ENCODE peak calls at places on chromosomes 16 and 17, in four cellular contexts. G is CD8-positive, alpha-beta T cell; E is cardiac muscle cell; K is AG04450. J is an unnamed sample.

GRCh38 chr17:31216053-31216751 is 80.8 kb downstream of the OMG start:
- DNase-seq in G (no peak), K (peak; percentile 59), E (peak; percentile 51), J (peak; percentile 15)

GRCh38 chr16:8571061-8571596 is 19.2 kb downstream of the TMEM114 start:
- DNase-seq in K (no peak), E (no peak), G (no peak), J (peak; percentile 63)

GRCh38 chr16:70612931-70613330 is 33.4 kb upstream of the IL34 start:
- DNase-seq in E (no peak), G (no peak), K (no peak), J (no peak)

GRCh38 chr17:79219208-79219935 is 144.7 kb downstream of the ENGASE start:
- DNase-seq in K (no peak), E (no peak), G (no peak), J (no peak)

GRCh38 chr16:23557779-23558330 is 328 bp downstream of the UBFD1 start:
- DNase-seq in K (no peak), G (no peak), E (peak; percentile 43), J (no peak)

GRCh38 chr16:10181196-10182162 is 749 bp downstream of the GRIN2A start:
- DNase-seq in G (no peak), K (no peak), E (peak; percentile 82), J (peak; percentile 85)

GRCh38 chr16:10622036-10622921 is 41.9 kb upstream of the EMP2 start:
- DNase-seq in K (no peak), G (no peak), E (peak; percentile 88), J (no peak)

GRCh38 chr16:16133943-16134604 is 89.2 kb downstream of the ABCC6 start:
- DNase-seq in G (no peak), E (no peak), K (no peak), J (no peak)

GRCh38 chr16:88063201-88063773 is 112.1 kb downstream of the BANP start:
- DNase-seq in K (peak; percentile 42), E (no peak), G (no peak), J (no peak)

GRCh38 chr16:62638324-62638911 is 602.2 kb upstream of the CDH8 start:
- DNase-seq in G (no peak), K (no peak), E (no peak), J (no peak)

GRCh38 chr17:10807704-10808128 is 3.8 kb upstream of the TMEM238L start:
- DNase-seq in K (no peak), E (no peak), G (no peak), J (no peak)

GRCh38 chr17:7767425-7768021 is 50.0 kb downstream of the DNAH2 start:
- DNase-seq in G (no peak), K (peak; percentile 30), E (no peak), J (no peak)

GRCh38 chr16:1430759-1431496 is at the start of gene PERCC1:
- DNase-seq in G (no peak), E (no peak), K (no peak), J (no peak)

GRCh38 chr17:31565652-31566051 is 174.2 kb downstream of the RAB11FIP4 start:
- DNase-seq in K (no peak), E (no peak), G (no peak), J (no peak)

GRCh38 chr16:1194665-1195392 is 30.2 kb downstream of the TPSG1 start:
- DNase-seq in E (peak; percentile 45), K (no peak), G (no peak), J (no peak)

GRCh38 chr17:73831699-73832098 is 187.5 kb upstream of the SDK2 start:
- DNase-seq in E (no peak), K (no peak), G (no peak), J (no peak)

GRCh38 chr17:72984145-72984924 is 108.2 kb downstream of the SLC39A11 start:
- DNase-seq in K (peak; percentile 80), G (no peak), E (no peak), J (no peak)

GRCh38 chr16:25189305-25189704 is 27.4 kb upstream of the AQP8 start:
- DNase-seq in E (no peak), K (no peak), G (no peak), J (no peak)

GRCh38 chr16:53071748-53072301 is 17.0 kb downstream of the CHD9 start:
- DNase-seq in K (no peak), G (no peak), E (no peak), J (no peak)

GRCh38 chr16:75138636-75139035 is 9.7 kb upstream of the ZFP1 start:
- DNase-seq in E (no peak), K (no peak), G (no peak), J (no peak)

GRCh38 chr16:50315346-50315997 is 49.1 kb downstream of the ADCY7 start:
- DNase-seq in K (no peak), E (no peak), G (no peak), J (no peak)

GRCh38 chr16:15811778-15812750 is 44.8 kb downstream of the MYH11 start:
- DNase-seq in E (peak; percentile 94), K (peak; percentile 77), G (no peak), J (no peak)

GRCh38 chr17:27496005-27496404 is 39.8 kb downstream of the KSR1 start:
- DNase-seq in G (no peak), K (no peak), E (no peak), J (no peak)

GRCh38 chr17:47882247-47882646 is 13.8 kb upstream of the SP2 start:
- DNase-seq in G (no peak), K (no peak), E (no peak), J (no peak)

DNA sequence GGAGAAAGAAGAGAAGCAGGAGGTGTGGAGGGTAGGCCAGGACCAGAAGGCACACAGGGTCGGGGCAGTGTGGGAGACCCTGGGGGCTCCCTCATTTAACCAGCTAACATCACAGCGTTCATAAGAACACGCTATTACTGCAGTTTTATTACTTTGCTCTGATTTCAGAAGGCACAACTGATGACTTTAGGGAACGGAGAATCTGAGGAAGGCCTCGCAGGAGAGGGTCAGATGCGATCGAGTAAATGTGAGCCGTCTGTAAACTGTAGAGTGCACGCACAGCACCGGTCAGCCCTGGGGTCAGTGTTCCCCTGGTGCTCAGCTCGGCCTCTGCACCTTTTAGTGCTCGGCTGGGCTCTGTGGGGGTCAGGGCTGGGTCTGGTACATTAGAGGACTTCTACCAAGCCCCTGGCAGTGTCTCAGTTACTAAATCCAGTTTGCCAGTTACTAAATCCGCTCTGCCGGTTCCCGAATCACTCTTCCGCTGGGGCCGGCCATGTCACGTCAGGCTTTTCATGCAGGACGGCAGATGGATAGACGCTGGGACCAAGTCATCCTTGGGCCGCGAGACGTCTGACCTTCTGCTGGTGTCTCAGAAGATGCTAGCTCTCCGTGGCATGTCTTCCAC is 325.9 kb downstream of the SEC14L1 start:
- DNase-seq in E (no peak), G (no peak), K (no peak), J (no peak)
- H3K4me3 ChIP-seq in E (no peak overlapping the region), G (peak overlapping the region; percentile 51), K (no peak overlapping the region), J (peak overlapping the region; percentile 59)

DNA sequence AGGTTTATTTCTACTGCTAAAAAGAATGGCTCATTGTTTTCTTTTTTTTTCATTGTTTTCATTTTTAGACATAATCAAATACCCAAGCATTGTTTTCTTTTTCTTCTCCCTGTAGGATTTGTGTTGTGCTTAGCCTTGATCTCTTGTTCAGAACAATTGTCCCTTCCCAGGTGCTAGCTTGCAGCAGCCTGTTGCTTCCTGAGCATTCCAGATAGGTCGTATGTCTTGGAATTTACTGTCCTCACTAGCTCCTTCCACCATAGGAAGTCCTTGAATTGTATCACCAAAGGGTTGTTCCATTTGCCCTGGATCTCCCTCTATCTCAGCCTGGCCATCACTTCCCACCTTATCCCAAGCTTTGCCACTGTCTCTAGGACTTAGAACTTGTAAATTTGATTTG is 10.0 kb upstream of the VPS4A start:
- DNase-seq in E (no peak), G (no peak), K (no peak), J (no peak)
- H3K4me3 ChIP-seq in E (no peak overlapping the region), G (no peak overlapping the region), K (no peak overlapping the region), J (no peak overlapping the region)

GRCh38 chr16:69182730-69183416 is 4.1 kb upstream of the SNTB2 start:
- DNase-seq in K (no peak), E (no peak), G (no peak), J (no peak)
- H3K4me3 ChIP-seq in K (no peak overlapping the region), E (no peak overlapping the region), G (no peak overlapping the region), J (no peak overlapping the region)

GRCh38 chr16:17151335-17151734 is 319.4 kb downstream of the XYLT1 start:
- DNase-seq in G (no peak), K (no peak), E (no peak), J (no peak)

GRCh38 chr16:17155936-17156335 is 314.8 kb downstream of the XYLT1 start:
- DNase-seq in K (no peak), E (no peak), G (no peak), J (no peak)

GRCh38 chr16:17154981-17155380 is 315.8 kb downstream of the XYLT1 start:
- DNase-seq in K (no peak), E (no peak), G (no peak), J (no peak)

GRCh38 chr16:17159616-17160015 is 311.1 kb downstream of the XYLT1 start:
- DNase-seq in K (no peak), E (peak; percentile 20), G (no peak), J (no peak)

DNA sequence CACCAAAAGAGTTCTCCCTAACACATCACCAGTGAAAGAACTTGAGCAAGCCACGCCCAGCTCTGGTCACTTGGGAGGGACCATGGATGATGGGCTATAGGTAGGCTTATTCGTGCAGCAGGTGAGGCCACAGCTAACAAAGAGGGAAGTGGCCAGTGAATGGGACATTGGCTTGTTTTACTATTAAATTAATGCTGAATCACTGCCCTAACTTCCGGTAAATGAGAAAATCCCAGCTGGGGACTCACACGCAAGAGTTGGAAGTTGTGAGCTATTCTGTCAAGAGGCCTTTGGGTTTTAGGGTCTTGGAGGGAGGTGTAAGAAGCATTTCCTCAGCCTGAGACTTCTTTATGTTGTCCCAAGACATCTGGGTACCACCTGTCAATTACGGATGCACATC is 315.3 kb downstream of the XYLT1 start:
- DNase-seq in K (no peak), G (no peak), E (no peak), J (no peak)
- H3K4me3 ChIP-seq in K (no peak overlapping the region), G (no peak overlapping the region), E (no peak overlapping the region), J (no peak overlapping the region)

GRCh38 chr17:40540448-40540847 is 24.8 kb downstream of the CCR7 start:
- DNase-seq in K (no peak), G (no peak), E (no peak), J (no peak)
- H3K4me3 ChIP-seq in K (no peak overlapping the region), G (peak overlapping the region; percentile 31), E (no peak overlapping the region), J (no peak overlapping the region)

DNA sequence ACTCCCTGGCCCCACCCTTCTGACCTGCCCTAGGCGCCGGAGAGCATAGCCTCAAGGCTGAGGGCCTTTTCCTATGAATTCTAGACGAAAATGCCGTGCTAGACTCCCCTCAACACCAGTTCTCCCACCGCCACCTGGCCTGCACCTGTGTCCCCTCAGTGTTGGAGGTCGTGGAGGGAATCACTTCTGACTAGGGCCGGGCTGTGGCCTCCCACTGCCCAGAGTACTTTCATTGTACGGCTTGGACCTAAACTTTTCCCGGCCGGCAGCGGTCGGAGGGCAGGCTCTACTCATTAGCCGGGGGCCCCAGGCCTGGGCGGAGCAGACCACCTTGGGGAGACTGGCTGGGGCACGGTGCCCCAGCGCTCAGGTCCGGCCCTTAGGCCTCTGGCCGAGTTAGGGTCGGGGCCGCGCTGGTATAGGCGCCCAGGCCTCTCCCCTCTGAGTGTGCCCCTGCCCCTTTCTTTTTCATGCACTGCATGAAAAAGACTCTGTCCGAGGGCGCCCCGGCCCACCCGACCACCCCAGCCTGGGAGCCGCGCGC is 649 bp downstream of the CLDN6 start:
- DNase-seq in E (no peak), K (no peak), G (no peak), J (no peak)
- H3K4me3 ChIP-seq in E (peak overlapping the region; percentile 76), K (no peak overlapping the region), G (no peak overlapping the region), J (peak overlapping the region; percentile 95)

J was measured in NT2/D1.